ENCODE peak calls at places on chromosomes 7 and 10, in ten cellular contexts. M, V, D, Y, N, S, L, C, F and J are unnamed samples.

GRCh38 chr10:5481121-5481520 is 18.2 kb downstream of the CALML5 start:
- DNase-seq in F (no peak), C (peak), N (no peak), L (no peak), D (no peak), V (no peak), S (no peak), M (no peak), Y (no peak), J (no peak)

GRCh38 chr7:66769833-66770512 is 29.4 kb downstream of the RABGEF1 start:
- DNase-seq in Y (no peak), M (no peak), L (no peak), N (no peak), V (peak), S (peak), F (no peak), C (no peak), D (no peak), J (no peak)

GRCh38 chr10:64408386-64409178 is 887.4 kb downstream of the REEP3 start:
- DNase-seq in V (no peak), Y (no peak), S (no peak), N (no peak), M (peak), D (no peak), F (no peak), L (no peak), C (no peak), J (no peak)

GRCh38 chr7:134527979-134528371 is 608 bp downstream of the AKR1B10 start:
- DNase-seq in V (peak), F (peak), D (no peak), M (no peak), S (no peak), C (no peak), Y (peak), N (no peak), L (no peak), J (no peak)

GRCh38 chr10:122112625-122113160 is 123.7 kb downstream of the TACC2 start:
- DNase-seq in C (peak), M (peak), F (peak), S (no peak), D (peak), L (peak), V (peak), Y (peak), N (peak), J (no peak)

GRCh38 chr7:105808703-105809590 is 67.5 kb downstream of the ATXN7L1 start:
- DNase-seq in L (no peak), S (peak), M (no peak), Y (no peak), D (no peak), N (no peak), C (no peak), F (peak), V (peak), J (peak)

GRCh38 chr10:92074126-92074887 is 150.7 kb downstream of the BTAF1 start:
- DNase-seq in C (no peak), D (no peak), F (no peak), N (no peak), L (no peak), Y (no peak), M (no peak), V (no peak), S (peak), J (no peak)

GRCh38 chr10:119973261-119973660 is 80.7 kb downstream of the SEC23IP start:
- DNase-seq in S (peak), M (no peak), D (no peak), Y (no peak), N (no peak), C (no peak), F (no peak), V (no peak), L (no peak), J (no peak)

GRCh38 chr7:139131622-139132021 is 22.1 kb upstream of the ZC3HAV1 start:
- DNase-seq in V (no peak), Y (no peak), C (no peak), M (no peak), F (no peak), S (no peak), N (no peak), D (no peak), L (no peak), J (no peak)

GRCh38 chr7:74051629-74052410 is 23.8 kb downstream of the ELN start:
- DNase-seq in D (peak), Y (no peak), C (no peak), L (no peak), S (peak), N (peak), M (no peak), F (no peak), V (no peak), J (no peak)

GRCh38 chr10:99779335-99779734 is 3.1 kb upstream of the ABCC2 start:
- DNase-seq in D (no peak), V (no peak), Y (no peak), M (no peak), F (peak), C (no peak), S (peak), N (no peak), L (no peak), J (no peak)

GRCh38 chr10:72421895-72422540 is 67.3 kb upstream of the DNAJB12 start:
- DNase-seq in C (no peak), F (no peak), D (no peak), M (no peak), L (no peak), N (no peak), V (no peak), Y (no peak), S (no peak), J (no peak)

GRCh38 chr7:1403844-1404404 is 55.3 kb downstream of the MICALL2 start:
- DNase-seq in N (peak), M (peak), Y (no peak), L (no peak), C (no peak), D (peak), F (peak), V (no peak), S (no peak), J (no peak)

GRCh38 chr7:149440222-149440621 is 20.6 kb downstream of the ZNF777 start:
- DNase-seq in S (no peak), D (no peak), V (no peak), C (no peak), L (no peak), M (no peak), Y (no peak), N (no peak), F (no peak), J (no peak)

GRCh38 chr10:79463578-79464496 is 18.4 kb upstream of the ZCCHC24 start:
- DNase-seq in L (no peak), V (no peak), S (no peak), N (no peak), M (peak), D (peak), F (no peak), C (no peak), Y (peak), J (no peak)

GRCh38 chr7:95608344-95609173 is 12.2 kb upstream of the PDK4 start:
- DNase-seq in S (peak), N (peak), V (peak), F (peak), M (peak), C (peak), L (peak), D (peak), Y (peak), J (peak)

GRCh38 chr10:121596668-121597503 is 1.4 kb downstream of the FGFR2 start:
- DNase-seq in D (peak), M (peak), S (no peak), Y (no peak), N (peak), F (no peak), L (peak), V (no peak), C (peak), J (no peak)

GRCh38 chr7:151168022-151168786 is 710 bp upstream of the GBX1 start:
- DNase-seq in V (no peak), Y (peak), F (no peak), C (no peak), S (peak), N (peak), M (no peak), D (no peak), L (no peak), J (peak)

GRCh38 chr10:101301111-101301731 is 52.7 kb upstream of the BTRC start:
- DNase-seq in Y (peak), F (no peak), S (peak), D (no peak), V (peak), M (peak), C (no peak), L (no peak), N (no peak), J (no peak)

GRCh38 chr10:69684020-69684980 is 54.3 kb downstream of the FAM241B start:
- DNase-seq in L (peak), N (no peak), M (peak), C (peak), S (no peak), D (peak), V (no peak), Y (no peak), F (no peak), J (no peak)

GRCh38 chr10:102300289-102300843 is 55.0 kb downstream of the GBF1 start:
- DNase-seq in D (no peak), S (no peak), F (peak), M (no peak), Y (no peak), V (peak), N (no peak), L (no peak), C (no peak), J (no peak)

DNA sequence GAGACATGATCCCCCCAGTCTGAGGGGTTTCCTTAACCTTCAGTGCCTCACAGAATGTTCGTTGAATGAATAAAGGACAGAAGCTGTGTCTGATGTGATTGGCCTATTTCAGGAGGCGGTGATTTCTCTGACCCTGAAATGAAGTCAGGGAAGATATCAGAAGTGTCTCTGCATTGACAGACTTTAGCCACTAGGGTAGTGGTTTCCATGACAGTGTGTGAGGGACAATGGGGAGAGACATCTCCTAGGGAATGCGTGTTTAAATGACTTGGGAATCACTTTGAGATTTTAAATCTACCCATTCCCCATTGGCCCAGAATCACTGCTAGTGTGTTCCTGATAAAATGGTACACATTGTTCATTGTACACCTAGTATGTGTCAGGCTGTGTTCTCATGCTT is 132.0 kb downstream of the CFAP58 start:
- DNase-seq in D (no peak), Y (no peak), L (no peak), M (no peak), S (no peak), V (no peak), N (no peak), F (no peak), C (no peak), J (no peak)
- TF ChIP-seq CTCF in D (no peak), Y (no peak), L (no peak), M (no peak), S (peak), V (no peak), N (peak), F (no peak), C (no peak), J (no peak)

GRCh38 chr7:152894295-152895170 is 135.0 kb downstream of the ACTR3B start:
- DNase-seq in N (peak), S (peak), M (no peak), V (no peak), Y (no peak), F (no peak), D (no peak), L (no peak), C (no peak), J (no peak)
- TF ChIP-seq CTCF in N (peak), S (peak), M (peak), V (peak), Y (peak), F (peak), D (peak), L (peak), C (no peak), J (peak)

DNA sequence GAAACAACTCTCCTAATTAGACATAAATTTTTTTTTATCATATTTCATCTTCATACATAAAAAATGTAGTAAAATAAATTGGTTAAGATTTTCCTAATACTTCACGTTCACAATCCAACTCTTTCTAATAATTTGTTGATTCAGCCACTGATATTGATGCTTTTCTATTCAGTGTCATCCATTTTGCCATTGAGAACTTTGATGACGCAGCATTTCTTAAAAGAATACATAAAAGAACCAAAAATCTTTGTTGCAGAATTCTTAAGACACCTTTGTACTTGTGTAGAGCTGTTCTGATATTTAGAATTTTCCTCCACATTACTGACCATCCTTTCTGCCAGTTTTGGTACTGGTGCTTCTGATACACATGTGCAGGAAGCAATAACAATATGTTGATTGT is 52.6 kb downstream of the LOXL4 start:
- DNase-seq in C (no peak), V (no peak), Y (no peak), F (no peak), D (no peak), S (no peak), N (no peak), L (no peak), M (no peak), J (no peak)
- TF ChIP-seq CTCF in C (no peak), V (no peak), Y (no peak), F (no peak), D (no peak), S (no peak), N (no peak), L (no peak), M (no peak), J (no peak)

DNA sequence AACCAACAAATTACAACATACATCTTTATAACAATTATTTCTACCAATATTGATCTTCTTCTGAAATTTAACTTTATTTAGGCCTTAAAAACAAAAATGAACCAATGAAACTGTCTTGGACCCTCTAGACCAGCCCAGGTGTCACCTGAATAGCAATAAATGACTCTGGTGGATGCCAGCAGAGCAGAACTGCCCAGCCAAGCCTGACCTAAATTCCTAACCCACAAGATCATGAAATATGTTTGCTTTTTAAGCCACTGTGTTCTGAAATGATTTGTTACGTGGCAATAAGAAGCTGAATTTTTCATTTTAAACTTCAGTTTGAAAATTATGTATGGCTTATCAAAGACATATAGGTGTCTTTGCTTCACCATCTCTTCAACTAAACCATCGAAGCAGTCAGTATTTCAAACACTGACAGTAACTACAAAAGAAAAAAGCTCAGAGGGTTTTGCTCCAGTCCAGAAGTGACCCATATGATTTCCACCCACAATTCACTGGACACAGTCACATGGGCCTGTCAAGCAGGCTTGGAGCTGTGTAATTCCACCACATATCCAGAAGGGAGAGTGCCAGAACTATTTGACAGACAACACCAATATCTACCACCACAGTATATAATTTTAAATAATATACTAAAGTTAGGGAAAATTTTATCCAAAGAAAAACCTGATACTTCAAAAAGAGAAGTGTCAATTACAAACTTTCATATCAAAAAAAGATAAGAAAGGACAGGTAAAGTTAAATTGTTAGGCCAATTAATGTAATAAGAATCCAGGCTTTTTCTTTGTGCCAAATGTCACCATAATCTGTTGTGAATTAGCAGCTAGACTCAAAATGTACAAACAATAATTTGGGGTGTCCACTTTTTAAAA is 94.5 kb downstream of the KMT2C start:
- DNase-seq in S (peak), L (no peak), V (peak), D (no peak), N (peak), C (no peak), Y (no peak), F (peak), M (peak), J (no peak)
- TF ChIP-seq CTCF in S (peak), L (no peak), V (peak), D (peak), N (peak), C (no peak), Y (peak), F (peak), M (peak), J (no peak)

GRCh38 chr7:99949645-99950228 is 20.3 kb upstream of the GJC3 start:
- DNase-seq in D (no peak), V (no peak), M (no peak), C (no peak), L (no peak), S (peak), N (no peak), F (no peak), Y (no peak), J (no peak)
- TF ChIP-seq CTCF in D (peak), V (peak), M (peak), C (peak), L (no peak), S (peak), N (no peak), F (peak), Y (peak), J (no peak)

DNA sequence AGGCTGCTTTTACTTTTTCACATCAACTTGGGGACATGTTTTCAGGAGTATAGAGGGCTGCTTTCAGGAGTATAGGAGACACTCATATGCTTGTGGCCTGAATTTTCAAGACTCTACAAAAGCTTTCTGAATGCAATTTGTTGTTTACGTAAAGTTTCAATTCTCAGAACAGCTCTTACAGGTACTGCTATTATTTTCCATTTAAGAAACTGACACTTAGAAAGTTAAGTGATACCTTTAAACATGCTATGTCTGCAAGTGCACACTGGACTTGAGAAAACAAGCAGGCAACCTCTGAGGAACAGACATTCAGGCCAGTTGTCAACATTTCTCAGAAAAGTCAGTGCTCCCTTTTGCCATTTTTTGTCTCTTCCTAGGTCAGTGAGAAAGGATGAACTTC is 70.0 kb upstream of the PHYHIPL start:
- DNase-seq in Y (no peak), S (no peak), N (no peak), F (no peak), C (no peak), V (no peak), D (no peak), M (no peak), L (no peak), J (no peak)
- TF ChIP-seq CTCF in Y (no peak), S (no peak), N (no peak), F (no peak), C (no peak), V (no peak), D (no peak), M (no peak), L (no peak), J (no peak)

GRCh38 chr7:54546986-54547314 is 4.8 kb downstream of the VSTM2A start:
- DNase-seq in D (no peak), M (no peak), N (no peak), S (no peak), L (no peak), V (no peak), F (no peak), Y (no peak), C (no peak), J (no peak)
- TF ChIP-seq CTCF in D (no peak), M (no peak), N (peak), S (no peak), L (no peak), V (no peak), F (no peak), Y (no peak), C (no peak), J (no peak)

GRCh38 chr7:127699853-127700252 is 47.9 kb downstream of the SND1 start:
- DNase-seq in D (no peak), F (no peak), M (no peak), Y (no peak), L (no peak), S (no peak), N (no peak), C (no peak), V (no peak), J (no peak)

GRCh38 chr7:127705461-127705959 is 53.5 kb downstream of the SND1 start:
- DNase-seq in F (no peak), C (no peak), S (no peak), V (no peak), D (no peak), Y (no peak), L (no peak), M (no peak), N (no peak), J (no peak)

GRCh38 chr7:127704211-127704610 is 52.2 kb downstream of the SND1 start:
- DNase-seq in L (no peak), C (no peak), D (no peak), V (no peak), S (no peak), M (no peak), F (no peak), N (no peak), Y (no peak), J (no peak)

GRCh38 chr7:127702938-127703337 is 50.9 kb downstream of the SND1 start:
- DNase-seq in M (no peak), N (no peak), Y (no peak), S (no peak), F (no peak), V (no peak), C (no peak), D (no peak), L (no peak), J (no peak)

DNA sequence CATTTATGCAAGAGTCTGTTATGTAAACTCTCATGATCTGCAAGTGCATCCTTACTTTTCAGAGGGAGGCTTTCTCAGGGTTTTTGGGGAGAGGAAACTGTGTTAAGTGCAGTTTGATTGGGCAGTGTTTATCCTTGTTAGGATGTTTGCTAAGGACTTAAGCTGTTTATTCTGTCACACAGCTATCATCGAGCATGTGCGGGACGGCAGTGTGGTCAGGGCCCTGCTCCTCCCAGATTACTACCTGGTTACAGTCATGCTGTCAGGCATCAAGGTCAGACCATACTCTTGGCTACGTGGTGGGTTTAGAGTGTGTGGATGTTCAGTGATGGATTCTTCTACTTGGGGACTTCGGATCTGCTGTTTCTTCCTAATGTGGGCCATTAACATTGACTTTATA is 50.3 kb downstream of the SND1 start:
- DNase-seq in D (no peak), C (no peak), S (no peak), F (no peak), L (no peak), V (no peak), M (no peak), Y (no peak), N (no peak), J (no peak)
- TF ChIP-seq CTCF in D (no peak), C (no peak), S (no peak), F (no peak), L (no peak), V (no peak), M (no peak), Y (no peak), N (no peak), J (no peak)